ENCODE peak calls at places on chromosomes 3 and 15, in five cellular contexts. B, C, P, V and U are unnamed samples. For H3K4me1, the result is how much of the 10 kb centered on the place peaks cover.

GRCh38 chr15:39426552-39427532 is 154.0 kb upstream of the THBS1 start:
- DNase-seq in B (no peak), C (no peak), P (no peak), V (peak), U (no peak)

GRCh38 chr3:71288269-71288930 is 295.1 kb downstream of the FOXP1 start:
- DNase-seq in B (peak), C (no peak), P (no peak), V (no peak), U (no peak)

GRCh38 chr3:170864525-170865208 is 5.3 kb downstream of the RPL22L1 start:
- DNase-seq in B (no peak), C (no peak), P (no peak), V (no peak), U (peak)

GRCh38 chr3:57164217-57164605 is 942 bp downstream of the IL17RD start:
- DNase-seq in B (no peak), C (no peak), P (no peak), V (no peak), U (no peak)

GRCh38 chr15:56732135-56732880 is 1.0 kb downstream of the ZNF280D start:
- DNase-seq in B (peak), C (no peak), P (no peak), V (no peak), U (peak)

GRCh38 chr15:101280007-101280406 is 2.7 kb upstream of the SELENOS start:
- DNase-seq in B (no peak), C (no peak), P (no peak), V (no peak), U (no peak)

GRCh38 chr3:13317596-13318320 is 102.4 kb downstream of the NUP210 start:
- DNase-seq in B (no peak), C (no peak), P (no peak), V (no peak), U (no peak)

GRCh38 chr15:41928637-41929620 is 35.1 kb upstream of the SPTBN5 start:
- DNase-seq in B (no peak), C (no peak), P (no peak), V (peak), U (no peak)

GRCh38 chr15:100650685-100651084 is 48.3 kb downstream of the ASB7 start:
- DNase-seq in B (no peak), C (peak), P (no peak), V (no peak), U (peak)

GRCh38 chr3:152519376-152519775 is 250.6 kb downstream of the MBNL1 start:
- DNase-seq in B (no peak), C (no peak), P (no peak), V (no peak), U (no peak)

GRCh38 chr15:38842991-38843610 is 278.5 kb upstream of the RASGRP1 start:
- DNase-seq in B (no peak), C (no peak), P (no peak), V (no peak), U (no peak)

GRCh38 chr3:141051641-141052569 is 758 bp downstream of the SPSB4 start:
- DNase-seq in B (no peak), C (no peak), P (peak), V (no peak), U (peak)

GRCh38 chr15:30984542-30984941 is 6.9 kb downstream of the MTMR10 start:
- DNase-seq in B (no peak), C (no peak), P (no peak), V (no peak), U (no peak)

GRCh38 chr15:31004220-31004733 is 12.8 kb upstream of the MTMR10 start:
- DNase-seq in B (no peak), C (no peak), P (no peak), V (peak), U (peak)

GRCh38 chr3:184384342-184384741 is 4.5 kb downstream of the CHRD start:
- DNase-seq in B (no peak), C (no peak), P (no peak), V (no peak), U (no peak)

GRCh38 chr3:82133070-82133606 is 371.7 kb upstream of the GBE1 start:
- DNase-seq in B (peak), C (peak), P (peak), V (peak), U (peak)

GRCh38 chr3:163561151-163561550 is 1517.1 kb downstream of the SI start:
- DNase-seq in B (no peak), C (no peak), P (no peak), V (no peak), U (peak)

GRCh38 chr3:27607370-27607769 is 114.8 kb downstream of the EOMES start:
- DNase-seq in B (no peak), C (no peak), P (no peak), V (no peak), U (peak)

GRCh38 chr3:102979682-102980378 is 545.0 kb downstream of the ZPLD1 start:
- DNase-seq in B (no peak), C (no peak), P (no peak), V (no peak), U (no peak)

GRCh38 chr15:23566070-23567050 is 886 bp downstream of the MKRN3 start:
- DNase-seq in B (peak), C (peak), P (no peak), V (no peak), U (no peak)

GRCh38 chr3:63355809-63356208 is 77.7 kb downstream of the SYNPR start:
- DNase-seq in B (no peak), C (no peak), P (no peak), V (no peak), U (no peak)
- TF ChIP-seq CREB1 in B (no peak), C (no peak), P (no peak), V (no peak), U (no peak)

DNA sequence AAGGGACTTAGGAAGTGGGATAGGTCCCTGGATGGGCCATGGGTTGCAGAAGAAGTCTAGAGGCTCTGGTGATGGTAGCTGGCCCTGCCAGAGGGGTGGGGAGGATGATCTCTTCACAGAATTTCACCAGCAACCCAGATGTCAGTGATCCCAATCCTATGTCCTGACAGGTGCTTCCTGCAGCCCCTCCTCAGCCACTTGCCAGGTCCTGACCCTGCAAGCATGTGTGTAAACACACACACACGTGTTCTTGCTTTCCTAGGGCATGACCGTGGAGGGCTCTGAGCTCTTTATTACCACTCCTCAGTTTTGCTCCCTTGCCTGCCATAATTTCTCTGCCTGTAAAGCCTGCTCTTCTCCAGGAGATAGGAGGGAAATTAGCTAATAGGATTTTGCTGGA is 12.5 kb downstream of the TEX264 start:
- DNase-seq in B (no peak), C (no peak), P (no peak), V (no peak), U (no peak)
- H3K4me1 ChIP-seq in B (under half), C (under half), P (under half), V (under half), U (under half)

GRCh38 chr3:24670871-24671270 is 176.2 kb upstream of the THRB start:
- DNase-seq in B (peak), C (no peak), P (no peak), V (no peak), U (no peak)

GRCh38 chr3:24673596-24673995 is 178.9 kb upstream of the THRB start:
- DNase-seq in B (no peak), C (no peak), P (no peak), V (no peak), U (no peak)

GRCh38 chr3:24678441-24678865 is 183.8 kb upstream of the THRB start:
- DNase-seq in B (no peak), C (no peak), P (no peak), V (no peak), U (no peak)

GRCh38 chr3:24678021-24678420 is 183.4 kb upstream of the THRB start:
- DNase-seq in B (no peak), C (no peak), P (no peak), V (no peak), U (no peak)

GRCh38 chr3:24674261-24674660 is 179.6 kb upstream of the THRB start:
- DNase-seq in B (no peak), C (no peak), P (no peak), V (no peak), U (peak)
- H3K4me3 ChIP-seq in B (no peak), C (no peak), P (no peak), V (no peak), U (no peak)

GRCh38 chr3:139202226-139202958 is 141.4 kb upstream of the MRPS22 start:
- DNase-seq in B (peak), C (peak), P (peak), V (no peak), U (peak)
- TF ChIP-seq CREB1 in B (no peak), C (no peak), P (no peak), V (no peak), U (no peak)

DNA sequence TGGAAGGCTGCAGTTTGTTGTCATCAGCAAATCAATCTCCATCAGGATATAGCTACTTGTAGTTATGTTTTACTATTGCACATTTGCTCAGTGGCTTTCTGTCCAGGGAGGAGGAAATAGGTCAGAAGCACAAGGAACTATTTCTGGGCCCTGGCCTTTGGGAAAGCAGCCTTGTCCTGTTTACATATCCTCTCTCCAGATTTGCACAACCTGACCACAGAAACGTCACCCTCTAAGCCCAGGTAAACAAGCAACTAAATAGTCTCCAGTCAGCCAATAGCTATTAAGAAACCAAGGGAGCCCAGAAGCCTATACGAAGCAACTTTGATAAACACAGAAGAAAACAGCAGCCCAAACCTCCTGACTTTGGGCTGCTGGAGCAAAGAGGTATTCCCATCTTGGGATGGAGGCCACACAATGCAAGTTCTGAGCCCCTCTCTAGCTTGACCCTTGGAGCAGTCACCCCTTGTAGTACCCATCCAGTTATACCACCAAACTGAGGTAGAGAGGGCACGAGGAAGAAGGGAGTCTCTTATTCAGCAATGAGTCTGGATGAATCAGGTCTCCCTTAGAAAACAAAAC is 2.3 kb upstream of the FEM1B start:
- DNase-seq in B (peak), C (no peak), P (no peak), V (no peak), U (no peak)
- H3K4me1 ChIP-seq in B (half or more), C (under half), P (under half), V (under half), U (under half)